ENCODE peak calls at places on chromosomes 3 and 15, in four cellular contexts. D is Caco-2, T is trophoblast cell, X is body of pancreas. H is an unnamed sample.

GRCh38 chr3:106423321-106424225 is 554.8 kb upstream of the CBLB start:
- DNase-seq in X (no peak), T (no peak), D (no peak), H (no peak)

GRCh38 chr3:24020036-24020691 is 75.1 kb downstream of the NR1D2 start:
- DNase-seq in X (no peak), T (no peak), D (no peak), H (no peak)

GRCh38 chr3:61841111-61841845 is 279.9 kb downstream of the PTPRG start:
- DNase-seq in D (no peak), X (no peak), T (no peak), H (no peak)

GRCh38 chr3:115341208-115341607 is 194.1 kb upstream of the ZBTB20 start:
- DNase-seq in T (peak; percentile 11), X (no peak), D (no peak), H (no peak)

GRCh38 chr3:179510496-179510895 is 52.2 kb upstream of the ACTL6A start:
- DNase-seq in D (no peak), X (no peak), T (no peak), H (no peak)

GRCh38 chr3:148211725-148212124 is 486.0 kb upstream of the AGTR1 start:
- DNase-seq in X (no peak), T (no peak), D (peak; percentile 63), H (no peak)

GRCh38 chr3:124770341-124771082 is 40.3 kb downstream of the UMPS start:
- DNase-seq in X (no peak), T (no peak), D (no peak), H (peak; percentile 46)

GRCh38 chr3:164879201-164879600 is 199.1 kb downstream of the SI start:
- DNase-seq in T (no peak), X (no peak), D (no peak), H (peak; percentile 63)

GRCh38 chr3:10883478-10884234 is 67.6 kb downstream of the SLC6A11 start:
- DNase-seq in T (peak; percentile 58), X (peak; percentile 5), D (no peak), H (peak; percentile 40)

GRCh38 chr15:38672814-38673292 is 108.2 kb upstream of the RASGRP1 start:
- DNase-seq in D (no peak), X (no peak), T (no peak), H (no peak)

GRCh38 chr3:35088943-35089342 is 550.4 kb upstream of the ARPP21 start:
- DNase-seq in X (no peak), T (no peak), D (no peak), H (no peak)

GRCh38 chr3:14138109-14138877 is 13.4 kb downstream of the TMEM43 start:
- DNase-seq in X (no peak), T (no peak), D (no peak), H (no peak)

GRCh38 chr3:60147249-60147648 is 1097.4 kb upstream of the CFAP20DC start:
- DNase-seq in D (no peak), X (no peak), T (no peak), H (no peak)

GRCh38 chr15:26260517-26261133 is 397.5 kb upstream of the ATP10A start:
- DNase-seq in X (peak; percentile 10), D (no peak), T (peak; percentile 61), H (peak; percentile 63)

GRCh38 chr3:102750322-102750721 is 315.5 kb downstream of the ZPLD1 start:
- DNase-seq in T (no peak), X (no peak), D (no peak), H (no peak)

GRCh38 chr3:13896473-13897154 is 16.7 kb upstream of the WNT7A start:
- DNase-seq in D (peak; percentile 76), X (peak; percentile 77), T (peak; percentile 89), H (peak; percentile 81)

GRCh38 chr15:58433597-58434333 is 2.0 kb downstream of the LIPC start:
- DNase-seq in D (no peak), X (no peak), T (no peak), H (no peak)

GRCh38 chr3:37700849-37701248 is 160.8 kb upstream of the CTDSPL start:
- DNase-seq in X (peak; percentile 54), D (no peak), T (no peak), H (no peak)

GRCh38 chr15:63234479-63234878 is 42.9 kb upstream of the APH1B start:
- DNase-seq in T (peak; percentile 52), D (no peak), X (peak; percentile 59), H (peak; percentile 62)

GRCh38 chr15:49876401-49877038 is 242.5 kb downstream of the ATP8B4 start:
- DNase-seq in X (peak; percentile 43), T (peak; percentile 42), D (no peak), H (peak; percentile 46)

GRCh38 chr3:59261009-59261408 is 211.2 kb upstream of the CFAP20DC start:
- DNase-seq in D (no peak), T (no peak), X (no peak), H (no peak)

GRCh38 chr3:59313365-59313764 is 263.5 kb upstream of the CFAP20DC start:
- DNase-seq in D (peak; percentile 48), X (peak; percentile 75), T (peak; percentile 32), H (peak; percentile 90)

GRCh38 chr15:38867556-38867955 is 302.9 kb upstream of the RASGRP1 start:
- DNase-seq in D (no peak), T (peak; percentile 14), X (no peak), H (no peak)

GRCh38 chr3:12894629-12895028 is 53.3 kb upstream of the RPL32 start:
- DNase-seq in D (peak; percentile 65), X (no peak), T (peak; percentile 57), H (no peak)

GRCh38 chr3:81445712-81446111 is 315.7 kb downstream of the GBE1 start:
- DNase-seq in T (no peak), X (no peak), D (no peak), H (no peak)

GRCh38 chr3:68973635-68974034 is 39.8 kb downstream of the EOGT start:
- DNase-seq in X (no peak), T (no peak), D (no peak), H (no peak)

GRCh38 chr3:177726807-177727206 is 529.5 kb upstream of the TBL1XR1 start:
- DNase-seq in D (no peak), T (no peak), X (no peak), H (no peak)

GRCh38 chr15:100438570-100438969 is 90.2 kb downstream of the CERS3 start:
- DNase-seq in T (no peak), D (no peak), X (peak; percentile 47), H (peak; percentile 75)

GRCh38 chr3:65268411-65268810 is 580.6 kb upstream of the ADAMTS9 start:
- DNase-seq in T (no peak), X (no peak), D (no peak), H (no peak)

GRCh38 chr3:77618686-77619085 is 578.8 kb downstream of the ROBO2 start:
- DNase-seq in T (no peak), X (no peak), D (no peak), H (no peak)

GRCh38 chr3:113277886-113278598 is 66.7 kb downstream of the BOC start:
- DNase-seq in T (peak; percentile 70), D (no peak), X (no peak), H (no peak)

GRCh38 chr3:65548848-65549625 is 489.7 kb downstream of the MAGI1 start:
- DNase-seq in X (no peak), D (no peak), T (no peak), H (peak; percentile 18)

GRCh38 chr15:99435761-99436346 is 129.9 kb upstream of the MEF2A start:
- DNase-seq in X (no peak), T (no peak), D (no peak), H (peak; percentile 10)

GRCh38 chr3:48465237-48465530 is 18.6 kb downstream of the ATRIP start:
- DNase-seq in X (no peak), D (no peak), T (no peak), H (no peak)

GRCh38 chr3:48466386-48467109 is 20.0 kb downstream of the ATRIP start:
- DNase-seq in D (no peak), T (no peak), X (peak; percentile 68), H (no peak)

GRCh38 chr3:48464713-48465221 is 18.2 kb downstream of the ATRIP start:
- DNase-seq in D (no peak), X (no peak), T (no peak), H (no peak)

GRCh38 chr3:48467110-48467454 is 20.5 kb downstream of the ATRIP start:
- DNase-seq in T (no peak), D (no peak), X (no peak), H (no peak)

DNA sequence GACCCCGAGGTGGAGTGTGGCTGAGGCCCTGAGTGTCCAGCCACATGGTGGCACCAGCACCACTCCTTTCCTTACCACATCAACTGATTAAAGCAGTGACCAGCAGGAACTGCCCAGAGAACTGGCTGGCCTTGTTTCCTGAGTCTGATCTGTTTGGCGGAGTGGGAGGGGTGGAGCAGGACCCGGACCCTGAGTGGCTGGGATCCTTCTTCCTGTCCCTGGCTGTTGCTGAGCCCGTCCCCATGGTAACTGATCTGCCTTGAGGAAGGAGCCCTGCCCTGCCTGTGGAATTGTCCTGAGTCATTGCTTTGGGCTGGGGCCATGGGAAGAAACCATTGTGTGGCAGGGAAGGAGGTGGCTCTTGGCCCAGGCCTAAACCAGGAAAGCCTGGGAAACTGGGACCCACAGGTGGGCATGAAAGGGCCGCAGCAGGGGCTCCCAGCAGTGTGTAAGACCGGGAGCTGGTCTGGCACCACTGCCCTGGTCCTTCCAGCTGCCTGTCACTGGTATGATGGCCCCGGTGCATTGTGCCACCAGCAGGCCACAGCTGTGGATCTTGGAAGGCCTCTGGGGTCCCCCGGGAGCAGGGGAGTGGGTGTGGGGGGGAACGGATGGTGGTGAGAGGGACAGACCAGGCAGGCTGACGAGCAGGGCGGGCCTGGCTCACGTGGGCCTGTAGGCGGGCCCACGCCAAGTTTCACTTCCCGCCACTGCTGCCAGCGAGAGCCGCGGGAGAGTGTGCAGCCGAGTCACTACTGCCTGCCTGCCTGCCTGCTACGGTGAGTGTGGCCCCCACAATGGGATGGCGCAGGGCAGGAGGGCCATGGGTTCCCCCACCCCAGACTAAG is 19.2 kb downstream of the ATRIP start:
- DNase-seq in T (peak; percentile 99), D (peak; percentile 97), X (peak; percentile 100), H (peak; percentile 98)
- H3K4me1 ChIP-seq in T (peaks cover 12% of the 10 kb centered on the region), D (peaks cover 19% of the 10 kb centered on the region), X (peaks cover 55% of the 10 kb centered on the region), H (peaks cover 29% of the 10 kb centered on the region)

GRCh38 chr3:50608278-50608677 is 3.3 kb downstream of the CISH start:
- DNase-seq in X (no peak), D (no peak), T (no peak), H (no peak)
- H3K4me3 ChIP-seq in X (no peak overlapping the region), D (no peak overlapping the region), T (no peak overlapping the region), H (no peak overlapping the region)

GRCh38 chr3:32835049-32835371 is 17.2 kb downstream of the TRIM71 start:
- DNase-seq in X (no peak), T (no peak), D (no peak), H (no peak)
- H3K4me1 ChIP-seq in X (peaks cover 8% of the 10 kb centered on the region), T (peaks cover 18% of the 10 kb centered on the region), D (peaks cover 60% of the 10 kb centered on the region), H (no peaks in the 10 kb centered on the region)

GRCh38 chr15:70213779-70214178 is 116.1 kb upstream of the TLE3 start:
- DNase-seq in D (no peak), X (no peak), T (no peak), H (no peak)

GRCh38 chr15:70214941-70215635 is 117.4 kb upstream of the TLE3 start:
- DNase-seq in T (peak; percentile 47), X (no peak), D (no peak), H (no peak)

GRCh38 chr15:70217246-70218160 is 119.8 kb upstream of the TLE3 start:
- DNase-seq in D (no peak), X (no peak), T (no peak), H (no peak)

GRCh38 chr15:70214266-70214665 is 116.5 kb upstream of the TLE3 start:
- DNase-seq in T (no peak), X (no peak), D (no peak), H (no peak)

DNA sequence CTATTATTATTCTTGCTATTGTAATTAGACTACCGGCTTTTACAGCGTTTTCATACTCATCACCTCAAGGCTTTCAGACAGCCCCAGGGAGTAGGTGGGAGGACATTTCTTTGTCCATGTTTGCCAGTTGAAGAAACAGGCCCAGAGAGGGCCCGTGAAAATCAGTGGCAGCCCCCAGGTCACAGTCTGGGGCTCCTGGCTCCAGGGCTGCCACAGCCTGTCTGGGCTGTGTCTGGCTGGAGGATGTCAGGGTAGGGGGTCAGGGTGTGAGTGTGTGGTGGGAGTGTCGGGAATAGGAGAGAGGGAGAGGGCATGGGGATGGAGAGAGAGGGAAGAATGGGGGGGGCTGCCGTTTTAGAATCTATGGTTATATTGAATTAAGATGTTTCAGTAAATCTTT is 118.2 kb upstream of the TLE3 start:
- DNase-seq in X (no peak), T (no peak), D (no peak), H (no peak)
- H3K4me3 ChIP-seq in X (no peak overlapping the region), T (no peak overlapping the region), D (no peak overlapping the region), H (no peak overlapping the region)

H was measured in testis.